ENCODE peak calls at places on chromosomes 5 and 9, in seven cellular contexts. One of them, this sample, is unnamed.

GRCh38 chr5:62376064-62376463 is 27.6 kb downstream of the DIMT1 start:
- DNase-seq in naive thymus-derived CD4-positive, alpha-beta T cell: no peak
- DNase-seq in cardiac fibroblast: peak
- DNase-seq in neural crest cell: no peak
- DNase-seq in OCI-LY7: no peak
- DNase-seq in Right ventricle myocardium superior: no peak
- DNase-seq in breast epithelium: no peak
- DNase-seq in this sample: peak

GRCh38 chr5:135364416-135365262 is 34.4 kb downstream of the MACROH2A1 start:
- DNase-seq in naive thymus-derived CD4-positive, alpha-beta T cell: no peak
- DNase-seq in cardiac fibroblast: no peak
- DNase-seq in neural crest cell: no peak
- DNase-seq in OCI-LY7: no peak
- DNase-seq in Right ventricle myocardium superior: no peak
- DNase-seq in breast epithelium: no peak
- DNase-seq in this sample: no peak

GRCh38 chr5:156621719-156622118 is 228.4 kb upstream of the PPP1R2B start:
- DNase-seq in naive thymus-derived CD4-positive, alpha-beta T cell: no peak
- DNase-seq in cardiac fibroblast: no peak
- DNase-seq in neural crest cell: no peak
- DNase-seq in OCI-LY7: no peak
- DNase-seq in Right ventricle myocardium superior: no peak
- DNase-seq in breast epithelium: no peak
- DNase-seq in this sample: no peak

GRCh38 chr9:132885691-132886357 is 7.1 kb downstream of the SPACA9 start:
- DNase-seq in naive thymus-derived CD4-positive, alpha-beta T cell: no peak
- DNase-seq in cardiac fibroblast: no peak
- DNase-seq in neural crest cell: no peak
- DNase-seq in OCI-LY7: no peak
- DNase-seq in Right ventricle myocardium superior: no peak
- DNase-seq in breast epithelium: no peak
- DNase-seq in this sample: no peak

GRCh38 chr5:91212336-91213092 is 170.6 kb downstream of the ARRDC3 start:
- DNase-seq in naive thymus-derived CD4-positive, alpha-beta T cell: no peak
- DNase-seq in cardiac fibroblast: peak
- DNase-seq in neural crest cell: no peak
- DNase-seq in OCI-LY7: no peak
- DNase-seq in Right ventricle myocardium superior: no peak
- DNase-seq in breast epithelium: no peak
- DNase-seq in this sample: peak

GRCh38 chr5:19733612-19734495 is 254.1 kb downstream of the CDH18 start:
- DNase-seq in naive thymus-derived CD4-positive, alpha-beta T cell: no peak
- DNase-seq in cardiac fibroblast: no peak
- DNase-seq in neural crest cell: no peak
- DNase-seq in OCI-LY7: no peak
- DNase-seq in Right ventricle myocardium superior: no peak
- DNase-seq in breast epithelium: no peak
- DNase-seq in this sample: peak

GRCh38 chr9:117927354-117927753 is 223.2 kb downstream of the TLR4 start:
- DNase-seq in naive thymus-derived CD4-positive, alpha-beta T cell: no peak
- DNase-seq in cardiac fibroblast: no peak
- DNase-seq in neural crest cell: no peak
- DNase-seq in OCI-LY7: peak
- DNase-seq in Right ventricle myocardium superior: no peak
- DNase-seq in breast epithelium: no peak
- DNase-seq in this sample: no peak

GRCh38 chr5:147208134-147208533 is 26.7 kb upstream of the STK32A start:
- DNase-seq in naive thymus-derived CD4-positive, alpha-beta T cell: no peak
- DNase-seq in cardiac fibroblast: peak
- DNase-seq in neural crest cell: no peak
- DNase-seq in OCI-LY7: no peak
- DNase-seq in Right ventricle myocardium superior: no peak
- DNase-seq in breast epithelium: no peak
- DNase-seq in this sample: peak

GRCh38 chr5:167835146-167835545 is 456.3 kb upstream of the WWC1 start:
- DNase-seq in naive thymus-derived CD4-positive, alpha-beta T cell: no peak
- DNase-seq in cardiac fibroblast: peak
- DNase-seq in neural crest cell: no peak
- DNase-seq in OCI-LY7: no peak
- DNase-seq in Right ventricle myocardium superior: no peak
- DNase-seq in breast epithelium: no peak
- DNase-seq in this sample: no peak

GRCh38 chr9:134293576-134294227 is 32.6 kb upstream of the RXRA start:
- DNase-seq in naive thymus-derived CD4-positive, alpha-beta T cell: no peak
- DNase-seq in cardiac fibroblast: no peak
- DNase-seq in neural crest cell: no peak
- DNase-seq in OCI-LY7: no peak
- DNase-seq in Right ventricle myocardium superior: peak
- DNase-seq in breast epithelium: no peak
- DNase-seq in this sample: peak

GRCh38 chr9:112094948-112095779 is 79.9 kb downstream of the SUSD1 start:
- DNase-seq in naive thymus-derived CD4-positive, alpha-beta T cell: no peak
- DNase-seq in cardiac fibroblast: peak
- DNase-seq in neural crest cell: no peak
- DNase-seq in OCI-LY7: no peak
- DNase-seq in Right ventricle myocardium superior: no peak
- DNase-seq in breast epithelium: no peak
- DNase-seq in this sample: no peak

GRCh38 chr9:6557883-6558282 is 87.6 kb downstream of the GLDC start:
- DNase-seq in naive thymus-derived CD4-positive, alpha-beta T cell: no peak
- DNase-seq in cardiac fibroblast: no peak
- DNase-seq in neural crest cell: peak
- DNase-seq in OCI-LY7: no peak
- DNase-seq in Right ventricle myocardium superior: no peak
- DNase-seq in breast epithelium: no peak
- DNase-seq in this sample: no peak

GRCh38 chr9:89357331-89358197 is 39.3 kb downstream of the SECISBP2 start:
- DNase-seq in naive thymus-derived CD4-positive, alpha-beta T cell: no peak
- DNase-seq in cardiac fibroblast: no peak
- DNase-seq in neural crest cell: no peak
- DNase-seq in OCI-LY7: no peak
- DNase-seq in Right ventricle myocardium superior: no peak
- DNase-seq in breast epithelium: no peak
- DNase-seq in this sample: no peak

GRCh38 chr5:111017731-111018130 is 53.8 kb upstream of the TSLP start:
- DNase-seq in naive thymus-derived CD4-positive, alpha-beta T cell: no peak
- DNase-seq in cardiac fibroblast: peak
- DNase-seq in neural crest cell: no peak
- DNase-seq in OCI-LY7: no peak
- DNase-seq in Right ventricle myocardium superior: no peak
- DNase-seq in breast epithelium: no peak
- DNase-seq in this sample: no peak

GRCh38 chr5:108801776-108802175 is 54.1 kb downstream of the FER start:
- DNase-seq in naive thymus-derived CD4-positive, alpha-beta T cell: no peak
- DNase-seq in cardiac fibroblast: peak
- DNase-seq in neural crest cell: no peak
- DNase-seq in OCI-LY7: no peak
- DNase-seq in Right ventricle myocardium superior: no peak
- DNase-seq in breast epithelium: no peak
- DNase-seq in this sample: peak

GRCh38 chr5:73531356-73531755 is 33.1 kb downstream of the BTF3 start:
- DNase-seq in naive thymus-derived CD4-positive, alpha-beta T cell: no peak
- DNase-seq in cardiac fibroblast: no peak
- DNase-seq in neural crest cell: no peak
- DNase-seq in OCI-LY7: no peak
- DNase-seq in Right ventricle myocardium superior: no peak
- DNase-seq in breast epithelium: no peak
- DNase-seq in this sample: no peak

GRCh38 chr9:124045076-124045829 is 33.7 kb downstream of the LHX2 start:
- DNase-seq in naive thymus-derived CD4-positive, alpha-beta T cell: no peak
- DNase-seq in cardiac fibroblast: peak
- DNase-seq in neural crest cell: no peak
- DNase-seq in OCI-LY7: no peak
- DNase-seq in Right ventricle myocardium superior: peak
- DNase-seq in breast epithelium: peak
- DNase-seq in this sample: no peak

GRCh38 chr5:12292610-12293204 is 388.5 kb upstream of the CTNND2 start:
- DNase-seq in naive thymus-derived CD4-positive, alpha-beta T cell: no peak
- DNase-seq in cardiac fibroblast: peak
- DNase-seq in neural crest cell: no peak
- DNase-seq in OCI-LY7: peak
- DNase-seq in Right ventricle myocardium superior: no peak
- DNase-seq in breast epithelium: no peak
- DNase-seq in this sample: peak

GRCh38 chr5:145246961-145247744 is 588.0 kb downstream of the PRELID2 start:
- DNase-seq in naive thymus-derived CD4-positive, alpha-beta T cell: no peak
- DNase-seq in cardiac fibroblast: peak
- DNase-seq in neural crest cell: no peak
- DNase-seq in OCI-LY7: no peak
- DNase-seq in Right ventricle myocardium superior: no peak
- DNase-seq in breast epithelium: no peak
- DNase-seq in this sample: no peak

GRCh38 chr5:124060413-124061095 is 548.6 kb downstream of the CSNK1G3 start:
- DNase-seq in naive thymus-derived CD4-positive, alpha-beta T cell: no peak
- DNase-seq in cardiac fibroblast: no peak
- DNase-seq in neural crest cell: no peak
- DNase-seq in OCI-LY7: no peak
- DNase-seq in Right ventricle myocardium superior: no peak
- DNase-seq in breast epithelium: no peak
- DNase-seq in this sample: no peak

GRCh38 chr9:131179561-131180219 is 54.3 kb downstream of the NUP214 start:
- DNase-seq in naive thymus-derived CD4-positive, alpha-beta T cell: no peak
- DNase-seq in cardiac fibroblast: peak
- DNase-seq in neural crest cell: no peak
- DNase-seq in OCI-LY7: peak
- DNase-seq in Right ventricle myocardium superior: no peak
- DNase-seq in breast epithelium: no peak
- DNase-seq in this sample: peak

GRCh38 chr5:77379558-77380061 is 112.5 kb downstream of the WDR41 start:
- DNase-seq in naive thymus-derived CD4-positive, alpha-beta T cell: peak
- DNase-seq in cardiac fibroblast: no peak
- DNase-seq in neural crest cell: no peak
- DNase-seq in OCI-LY7: peak
- DNase-seq in Right ventricle myocardium superior: no peak
- DNase-seq in breast epithelium: no peak
- DNase-seq in this sample: no peak

GRCh38 chr5:38381361-38381760 is 123.0 kb downstream of the EGFLAM start:
- DNase-seq in naive thymus-derived CD4-positive, alpha-beta T cell: no peak
- DNase-seq in cardiac fibroblast: no peak
- DNase-seq in neural crest cell: no peak
- DNase-seq in OCI-LY7: no peak
- DNase-seq in Right ventricle myocardium superior: no peak
- DNase-seq in breast epithelium: no peak
- DNase-seq in this sample: no peak

GRCh38 chr9:106864533-106865143 is 1.7 kb downstream of the ZNF462 start:
- DNase-seq in naive thymus-derived CD4-positive, alpha-beta T cell: no peak
- DNase-seq in cardiac fibroblast: peak
- DNase-seq in neural crest cell: no peak
- DNase-seq in OCI-LY7: no peak
- DNase-seq in Right ventricle myocardium superior: peak
- DNase-seq in breast epithelium: no peak
- DNase-seq in this sample: peak

GRCh38 chr9:89428901-89429890 is 68.7 kb downstream of the SEMA4D start:
- DNase-seq in naive thymus-derived CD4-positive, alpha-beta T cell: peak
- DNase-seq in cardiac fibroblast: no peak
- DNase-seq in neural crest cell: no peak
- DNase-seq in OCI-LY7: peak
- DNase-seq in Right ventricle myocardium superior: no peak
- DNase-seq in breast epithelium: no peak
- DNase-seq in this sample: no peak

GRCh38 chr5:68898961-68899471 is 194.8 kb upstream of the SLC30A5 start:
- DNase-seq in naive thymus-derived CD4-positive, alpha-beta T cell: no peak
- DNase-seq in cardiac fibroblast: peak
- DNase-seq in neural crest cell: no peak
- DNase-seq in OCI-LY7: no peak
- DNase-seq in Right ventricle myocardium superior: no peak
- DNase-seq in breast epithelium: no peak
- DNase-seq in this sample: peak

GRCh38 chr9:70868661-70869652 is 252.5 kb downstream of the TRPM3 start:
- DNase-seq in naive thymus-derived CD4-positive, alpha-beta T cell: no peak
- DNase-seq in cardiac fibroblast: peak
- DNase-seq in neural crest cell: no peak
- DNase-seq in OCI-LY7: no peak
- DNase-seq in Right ventricle myocardium superior: no peak
- DNase-seq in breast epithelium: no peak
- DNase-seq in this sample: peak

GRCh38 chr9:126793686-126794417 is 11.0 kb upstream of the ZBTB43 start:
- DNase-seq in naive thymus-derived CD4-positive, alpha-beta T cell: no peak
- DNase-seq in cardiac fibroblast: no peak
- DNase-seq in neural crest cell: no peak
- DNase-seq in OCI-LY7: no peak
- DNase-seq in Right ventricle myocardium superior: no peak
- DNase-seq in breast epithelium: peak
- DNase-seq in this sample: no peak

GRCh38 chr9:135926402-135927194 is 19.3 kb upstream of the CAMSAP1 start:
- DNase-seq in naive thymus-derived CD4-positive, alpha-beta T cell: no peak
- DNase-seq in cardiac fibroblast: peak
- DNase-seq in neural crest cell: peak
- DNase-seq in OCI-LY7: no peak
- DNase-seq in Right ventricle myocardium superior: peak
- DNase-seq in breast epithelium: peak
- DNase-seq in this sample: peak

GRCh38 chr9:32969270-32969669 is 32.2 kb downstream of the APTX start:
- DNase-seq in naive thymus-derived CD4-positive, alpha-beta T cell: no peak
- DNase-seq in cardiac fibroblast: peak
- DNase-seq in neural crest cell: no peak
- DNase-seq in OCI-LY7: no peak
- DNase-seq in Right ventricle myocardium superior: no peak
- DNase-seq in breast epithelium: no peak
- DNase-seq in this sample: no peak